ENCODE peak calls at places on chromosomes 6 and 20, in five cellular contexts. K is colonic mucosa, N is tibial artery, X is fibroblast of mammary gland, D is cardiac fibroblast. I is an unnamed sample.

GRCh38 chr6:34993206-34993605 is 104.2 kb downstream of the ANKS1A start:
- DNase-seq in K (no peak), N (no peak), X (no peak), D (no peak), I (no peak)

GRCh38 chr6:3620389-3620788 is 131.1 kb downstream of the PXDC1 start:
- DNase-seq in K (no peak), N (no peak), X (no peak), D (no peak), I (no peak)

GRCh38 chr6:85997206-85997605 is 354.5 kb upstream of the SYNCRIP start:
- DNase-seq in K (no peak), N (no peak), X (no peak), D (no peak), I (no peak)

GRCh38 chr6:39190545-39191235 is 38.6 kb downstream of the KCNK5 start:
- DNase-seq in K (no peak), N (no peak), X (no peak), D (no peak), I (no peak)

GRCh38 chr6:128239898-128240509 is 280.4 kb downstream of the PTPRK start:
- DNase-seq in K (no peak), N (no peak), X (no peak), D (no peak), I (no peak)

GRCh38 chr6:11358904-11359840 is 126.7 kb upstream of the NEDD9 start:
- DNase-seq in K (no peak), N (no peak), X (no peak), D (peak; percentile 76), I (no peak)

GRCh38 chr6:44201638-44202303 is 15.0 kb upstream of the MYMX start:
- DNase-seq in K (no peak), N (no peak), X (no peak), D (no peak), I (no peak)

GRCh38 chr20:35087355-35087754 is 5.3 kb downstream of the TRPC4AP start:
- DNase-seq in K (no peak), N (no peak), X (no peak), D (no peak), I (no peak)

GRCh38 chr6:1499798-1500197 is 109.9 kb upstream of the FOXC1 start:
- DNase-seq in K (no peak), N (no peak), X (no peak), D (no peak), I (no peak)

GRCh38 chr20:24993337-24994185 is 1.0 kb upstream of the APMAP start:
- DNase-seq in K (peak; percentile 20), N (peak; percentile 20), X (peak; percentile 70), D (peak; percentile 67), I (no peak)

GRCh38 chr20:16472045-16472872 is 101.0 kb downstream of the KIF16B start:
- DNase-seq in K (no peak), N (no peak), X (no peak), D (peak; percentile 21), I (no peak)

GRCh38 chr6:129186988-129187387 is 304.1 kb downstream of the LAMA2 start:
- DNase-seq in K (no peak), N (no peak), X (peak; percentile 93), D (peak; percentile 94), I (no peak)

GRCh38 chr6:42300701-42301100 is 83.0 kb upstream of the MRPS10 start:
- DNase-seq in K (no peak), N (no peak), X (no peak), D (no peak), I (no peak)

GRCh38 chr6:83758533-83758932 is 49.6 kb upstream of the SNAP91 start:
- DNase-seq in K (no peak), N (no peak), X (no peak), D (no peak), I (no peak)

GRCh38 chr6:2688416-2689064 is 62.2 kb downstream of the MYLK4 start:
- DNase-seq in K (no peak), N (no peak), X (peak; percentile 90), D (peak; percentile 96), I (no peak)

GRCh38 chr6:81003156-81003555 is 749.3 kb downstream of the TENT5A start:
- DNase-seq in K (no peak), N (no peak), X (peak; percentile 28), D (peak; percentile 65), I (no peak)

GRCh38 chr20:48186915-48187314 is 401.6 kb upstream of the SULF2 start:
- DNase-seq in K (no peak), N (no peak), X (peak; percentile 14), D (no peak), I (no peak)

GRCh38 chr6:85464260-85464644 is 14.4 kb downstream of the NT5E start:
- DNase-seq in K (no peak), N (peak; percentile 78), X (peak; percentile 99), D (peak; percentile 99), I (no peak)

GRCh38 chr6:104955927-104956662 is 812 bp upstream of the LIN28B start:
- DNase-seq in K (no peak), N (no peak), X (no peak), D (no peak), I (peak; percentile 76)

GRCh38 chr20:44747166-44748004 is 1.7 kb downstream of the KCNK15 start:
- DNase-seq in K (peak; percentile 84), N (peak; percentile 90), X (peak; percentile 71), D (peak; percentile 82), I (peak; percentile 94)

GRCh38 chr6:21992178-21992967 is 304.5 kb downstream of the PRL start:
- DNase-seq in K (no peak), N (no peak), X (peak; percentile 53), D (peak; percentile 74), I (no peak)

GRCh38 chr6:142210606-142211005 is 63.5 kb downstream of the VTA1 start:
- DNase-seq in K (no peak), N (no peak), X (no peak), D (peak; percentile 75), I (no peak)

GRCh38 chr20:63518351-63518861 is 2.2 kb upstream of the PPDPF start:
- DNase-seq in K (no peak), N (no peak), X (no peak), D (no peak), I (peak; percentile 21)

DNA sequence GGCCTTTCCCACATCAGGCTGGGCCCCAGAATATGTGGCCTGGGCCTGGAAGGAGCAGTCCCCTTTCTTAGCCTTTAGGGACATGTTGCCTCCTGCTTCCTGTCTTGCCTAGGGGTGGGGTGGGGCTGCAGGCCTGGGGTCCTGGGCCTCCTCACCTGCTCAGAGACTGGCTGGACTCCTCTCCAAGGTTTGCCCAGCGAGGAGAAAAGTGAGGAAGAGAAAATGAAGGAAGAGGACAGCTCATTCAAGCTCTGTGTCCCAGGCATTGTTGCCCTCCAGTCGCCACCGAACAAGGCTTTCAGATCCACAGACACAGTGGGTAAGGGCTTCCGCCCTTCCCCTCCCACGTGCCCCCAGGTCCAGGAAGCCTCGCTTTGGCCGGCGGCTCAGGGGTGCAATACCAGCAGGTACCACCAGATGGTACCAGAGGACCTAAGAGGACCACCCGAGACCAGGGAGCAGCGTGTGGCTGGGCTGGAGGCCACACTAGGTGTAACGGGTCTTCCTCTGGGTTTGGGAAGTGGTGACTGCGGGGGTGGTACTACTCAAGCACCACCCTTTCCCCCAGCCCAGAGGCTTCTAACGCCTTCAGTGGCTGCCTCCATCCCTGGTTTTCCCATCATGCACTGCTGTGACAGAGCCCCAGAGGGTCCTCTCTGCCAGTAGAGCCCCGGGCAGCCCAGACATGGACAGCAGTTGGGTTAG is 5.5 kb upstream of the BAK1 start:
- DNase-seq in K (peak; percentile 89), N (peak; percentile 84), X (peak; percentile 79), D (peak; percentile 73), I (peak; percentile 81)
- TF ChIP-seq CTCF in K (peak; percentile 92), N (peak; percentile 99), X (peak; percentile 93), D (peak; percentile 98), I (peak; percentile 91)

GRCh38 chr20:14745830-14746229 is 408.4 kb upstream of the FLRT3 start:
- DNase-seq in K (no peak), N (no peak), X (no peak), D (no peak), I (no peak)

GRCh38 chr20:14744723-14745122 is 407.3 kb upstream of the FLRT3 start:
- DNase-seq in K (no peak), N (no peak), X (no peak), D (no peak), I (no peak)

GRCh38 chr20:14741616-14742015 is 404.2 kb upstream of the FLRT3 start:
- DNase-seq in K (no peak), N (no peak), X (no peak), D (no peak), I (no peak)
- TF ChIP-seq CTCF in K (no peak), N (no peak), X (no peak), D (no peak), I (no peak)

GRCh38 chr6:26104457-26105108 is 17.4 kb downstream of the HFE start:
- DNase-seq in K (peak; percentile 70), N (no peak), X (no peak), D (peak; percentile 13), I (no peak)

GRCh38 chr6:26105842-26106241 is 18.6 kb downstream of the HFE start:
- DNase-seq in K (no peak), N (no peak), X (no peak), D (peak; percentile 9), I (no peak)

GRCh38 chr6:26105109-26105730 is 18.0 kb downstream of the HFE start:
- DNase-seq in K (no peak), N (no peak), X (no peak), D (no peak), I (no peak)

GRCh38 chr6:26103141-26103769 is 16.0 kb downstream of the HFE start:
- DNase-seq in K (no peak), N (no peak), X (peak; percentile 64), D (peak; percentile 71), I (no peak)

DNA sequence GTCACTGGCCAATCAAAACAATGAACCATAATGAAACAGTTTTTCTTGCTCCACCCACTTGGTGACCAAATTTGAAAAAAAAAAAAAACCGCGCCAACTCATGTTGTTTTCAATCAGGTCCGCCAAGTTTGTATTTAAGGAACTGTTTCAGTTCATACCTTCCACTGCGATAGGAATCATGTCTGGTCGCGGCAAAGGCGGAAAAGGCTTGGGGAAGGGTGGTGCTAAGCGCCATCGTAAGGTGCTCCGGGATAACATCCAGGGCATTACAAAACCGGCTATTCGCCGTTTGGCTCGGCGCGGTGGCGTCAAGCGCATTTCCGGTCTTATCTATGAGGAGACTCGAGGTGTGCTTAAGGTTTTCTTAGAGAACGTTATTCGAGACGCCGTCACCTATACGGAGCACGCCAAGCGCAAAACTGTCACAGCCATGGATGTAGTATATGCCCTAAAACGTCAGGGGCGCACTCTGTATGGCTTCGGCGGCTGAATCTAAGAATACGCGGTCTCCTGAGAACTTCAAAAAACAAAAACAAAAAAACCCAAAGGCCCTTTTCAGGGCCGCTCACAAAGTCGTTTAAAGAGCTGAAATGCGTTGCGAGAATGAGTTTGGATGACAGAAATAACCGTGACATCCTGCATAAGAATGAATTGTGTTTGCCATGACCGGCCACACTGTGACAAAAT is 16.7 kb downstream of the HFE start:
- DNase-seq in K (peak; percentile 91), N (peak; percentile 94), X (peak; percentile 95), D (peak; percentile 97), I (peak; percentile 68)
- TF ChIP-seq CTCF in K (no peak), N (peak; percentile 38), X (peak; percentile 33), D (peak; percentile 44), I (peak; percentile 51)

GRCh38 chr20:1508576-1508975 is 17.4 kb upstream of the SIRPB2 start:
- DNase-seq in K (no peak), N (no peak), X (no peak), D (no peak), I (no peak)

GRCh38 chr20:1505361-1505760 is 14.1 kb upstream of the SIRPB2 start:
- DNase-seq in K (no peak), N (no peak), X (peak; percentile 6), D (peak; percentile 25), I (no peak)

GRCh38 chr20:1507276-1507675 is 16.1 kb upstream of the SIRPB2 start:
- DNase-seq in K (no peak), N (no peak), X (no peak), D (no peak), I (no peak)

GRCh38 chr20:1505871-1506270 is 14.7 kb upstream of the SIRPB2 start:
- DNase-seq in K (no peak), N (no peak), X (no peak), D (peak; percentile 8), I (no peak)

GRCh38 chr20:1509237-1509636 is 18.0 kb upstream of the SIRPB2 start:
- DNase-seq in K (no peak), N (no peak), X (peak; percentile 48), D (peak; percentile 56), I (no peak)
- TF ChIP-seq CTCF in K (no peak), N (no peak), X (peak; percentile 53), D (peak; percentile 44), I (no peak)